ENCODE peak calls at places on chromosomes 6 and 20, in eight cellular contexts. O, A, F, E, U, C, S and V are unnamed samples.
A peak's percentile ranks its signal among the peaks of the same experiment; 100 is the strongest.

GRCh38 chr20:19317240-19318069 is 105.0 kb downstream of the SLC24A3 start:
- DNase-seq in O (no peak), A (no peak), F (peak; percentile 74), E (no peak), U (no peak), C (no peak), S (peak; percentile 7), V (peak; percentile 25)

GRCh38 chr6:18388252-18388651 is 1.1 kb downstream of the RNF144B start:
- DNase-seq in O (no peak), A (no peak), F (no peak), E (no peak), U (no peak), C (no peak), S (no peak), V (no peak)

GRCh38 chr6:15622045-15622750 is 40.6 kb downstream of the DTNBP1 start:
- DNase-seq in O (no peak), A (no peak), F (no peak), E (no peak), U (no peak), C (no peak), S (no peak), V (no peak)

GRCh38 chr6:163282672-163283071 is 131.8 kb upstream of the QKI start:
- DNase-seq in O (no peak), A (no peak), F (no peak), E (no peak), U (no peak), C (no peak), S (no peak), V (no peak)

GRCh38 chr6:7106752-7107577 is 796 bp upstream of the RREB1 start:
- DNase-seq in O (peak; percentile 32), A (peak; percentile 48), F (peak; percentile 92), E (peak; percentile 63), U (no peak), C (peak; percentile 20), S (peak; percentile 72), V (peak; percentile 75)

GRCh38 chr20:44411020-44411756 is 55.7 kb downstream of the HNF4A start:
- DNase-seq in O (no peak), A (no peak), F (no peak), E (no peak), U (peak; percentile 59), C (no peak), S (no peak), V (no peak)

GRCh38 chr6:101086473-101086872 is 205.3 kb upstream of the ASCC3 start:
- DNase-seq in O (no peak), A (no peak), F (no peak), E (no peak), U (no peak), C (no peak), S (no peak), V (no peak)

GRCh38 chr6:13708679-13709261 is 2.9 kb downstream of the RANBP9 start:
- DNase-seq in O (no peak), A (no peak), F (no peak), E (no peak), U (no peak), C (no peak), S (peak; percentile 24), V (no peak)

GRCh38 chr6:87848616-87849015 is 146.6 kb upstream of the AKIRIN2 start:
- DNase-seq in O (no peak), A (no peak), F (no peak), E (peak; percentile 50), U (peak; percentile 36), C (peak; percentile 68), S (no peak), V (no peak)

GRCh38 chr6:95078457-95078856 is 498.9 kb upstream of the MANEA start:
- DNase-seq in O (no peak), A (no peak), F (no peak), E (no peak), U (no peak), C (no peak), S (no peak), V (no peak)

GRCh38 chr6:136609878-136610706 is 59.9 kb upstream of the MAP7 start:
- DNase-seq in O (peak; percentile 81), A (no peak), F (no peak), E (peak; percentile 82), U (peak; percentile 64), C (peak; percentile 65), S (no peak), V (no peak)

GRCh38 chr6:14004258-14004657 is 79.5 kb downstream of the RNF182 start:
- DNase-seq in O (no peak), A (no peak), F (no peak), E (no peak), U (no peak), C (no peak), S (no peak), V (no peak)

GRCh38 chr20:37901667-37902503 is 1.0 kb upstream of the VSTM2L start:
- DNase-seq in O (peak; percentile 26), A (peak; percentile 72), F (no peak), E (peak; percentile 35), U (peak; percentile 53), C (peak; percentile 62), S (peak; percentile 89), V (peak; percentile 89)
- TF ChIP-seq CTCF in O (no peak), A (no peak), F (no peak), E (peak; percentile 24), U (peak; percentile 6), C (peak; percentile 46), S (peak; percentile 73), V (peak; percentile 71)

DNA sequence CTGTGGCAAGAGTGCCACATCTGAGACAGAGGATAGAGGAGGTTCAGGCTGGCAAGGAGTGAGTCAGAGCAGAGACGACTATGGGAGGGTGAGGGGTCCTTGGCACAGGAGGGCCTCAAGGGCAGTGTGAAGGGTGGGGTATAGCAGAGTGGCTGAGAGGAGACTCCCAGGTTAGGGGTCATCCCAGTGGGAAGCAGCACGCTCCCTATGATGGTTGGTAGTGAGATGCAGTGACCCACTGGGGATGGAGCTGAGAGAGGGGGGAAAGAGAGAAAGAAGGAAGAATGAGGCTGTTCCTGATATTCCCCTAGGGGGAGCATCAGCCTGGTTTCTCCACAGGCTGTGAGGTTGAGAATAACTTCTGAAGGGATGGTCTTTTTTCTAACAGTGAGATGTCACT is 97.4 kb downstream of the INSM1 start:
- DNase-seq in O (no peak), A (no peak), F (no peak), E (no peak), U (no peak), C (no peak), S (no peak), V (no peak)
- TF ChIP-seq CTCF in O (no peak), A (peak; percentile 31), F (no peak), E (no peak), U (no peak), C (no peak), S (peak; percentile 5), V (no peak)

GRCh38 chr6:24272148-24272547 is 85.7 kb downstream of the DCDC2 start:
- DNase-seq in O (no peak), A (no peak), F (no peak), E (no peak), U (no peak), C (no peak), S (no peak), V (no peak)

GRCh38 chr6:24274441-24275083 is 83.3 kb downstream of the DCDC2 start:
- DNase-seq in O (no peak), A (no peak), F (no peak), E (no peak), U (no peak), C (no peak), S (no peak), V (no peak)

GRCh38 chr6:24270011-24270410 is 87.8 kb downstream of the DCDC2 start:
- DNase-seq in O (no peak), A (no peak), F (no peak), E (no peak), U (no peak), C (peak; percentile 40), S (no peak), V (no peak)

DNA sequence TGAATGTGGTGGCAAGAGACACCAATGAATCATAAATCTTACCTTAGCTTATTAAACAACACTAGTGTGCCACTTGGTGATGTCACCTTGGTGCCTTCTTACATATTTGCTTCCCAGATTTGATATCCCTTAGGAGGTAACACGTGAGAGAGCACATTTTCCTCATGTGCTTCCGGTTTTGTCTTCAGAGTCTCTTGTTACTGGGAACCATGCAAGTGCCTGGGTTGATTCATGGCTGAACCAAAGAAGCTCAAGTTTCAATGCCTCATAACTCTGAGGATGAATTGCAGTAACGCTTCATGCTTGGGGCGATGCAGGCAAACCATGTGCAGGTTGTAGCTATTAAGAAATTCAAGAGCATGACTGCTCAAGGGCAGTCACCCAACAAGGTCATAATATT is 84.4 kb downstream of the DCDC2 start:
- DNase-seq in O (no peak), A (peak; percentile 27), F (no peak), E (no peak), U (no peak), C (no peak), S (no peak), V (no peak)
- TF ChIP-seq CTCF in O (no peak), A (no peak), F (no peak), E (no peak), U (no peak), C (no peak), S (no peak), V (no peak)

GRCh38 chr6:89081423-89082322 is 1.1 kb downstream of the PNRC1 start:
- DNase-seq in O (peak; percentile 99), A (peak; percentile 92), F (peak; percentile 100), E (peak; percentile 99), U (peak; percentile 100), C (peak; percentile 98), S (peak; percentile 99), V (peak; percentile 95)

GRCh38 chr6:89081129-89081422 is 525 bp downstream of the PNRC1 start:
- DNase-seq in O (no peak), A (no peak), F (no peak), E (no peak), U (no peak), C (no peak), S (no peak), V (no peak)

GRCh38 chr6:89082439-89082838 is 1.9 kb downstream of the PNRC1 start:
- DNase-seq in O (no peak), A (no peak), F (no peak), E (peak; percentile 33), U (no peak), C (no peak), S (peak; percentile 37), V (peak; percentile 27)

GRCh38 chr6:89079611-89080213 is 839 bp upstream of the PNRC1 start:
- DNase-seq in O (peak; percentile 61), A (peak; percentile 20), F (peak; percentile 88), E (peak; percentile 58), U (peak; percentile 69), C (no peak), S (peak; percentile 74), V (peak; percentile 53)

DNA sequence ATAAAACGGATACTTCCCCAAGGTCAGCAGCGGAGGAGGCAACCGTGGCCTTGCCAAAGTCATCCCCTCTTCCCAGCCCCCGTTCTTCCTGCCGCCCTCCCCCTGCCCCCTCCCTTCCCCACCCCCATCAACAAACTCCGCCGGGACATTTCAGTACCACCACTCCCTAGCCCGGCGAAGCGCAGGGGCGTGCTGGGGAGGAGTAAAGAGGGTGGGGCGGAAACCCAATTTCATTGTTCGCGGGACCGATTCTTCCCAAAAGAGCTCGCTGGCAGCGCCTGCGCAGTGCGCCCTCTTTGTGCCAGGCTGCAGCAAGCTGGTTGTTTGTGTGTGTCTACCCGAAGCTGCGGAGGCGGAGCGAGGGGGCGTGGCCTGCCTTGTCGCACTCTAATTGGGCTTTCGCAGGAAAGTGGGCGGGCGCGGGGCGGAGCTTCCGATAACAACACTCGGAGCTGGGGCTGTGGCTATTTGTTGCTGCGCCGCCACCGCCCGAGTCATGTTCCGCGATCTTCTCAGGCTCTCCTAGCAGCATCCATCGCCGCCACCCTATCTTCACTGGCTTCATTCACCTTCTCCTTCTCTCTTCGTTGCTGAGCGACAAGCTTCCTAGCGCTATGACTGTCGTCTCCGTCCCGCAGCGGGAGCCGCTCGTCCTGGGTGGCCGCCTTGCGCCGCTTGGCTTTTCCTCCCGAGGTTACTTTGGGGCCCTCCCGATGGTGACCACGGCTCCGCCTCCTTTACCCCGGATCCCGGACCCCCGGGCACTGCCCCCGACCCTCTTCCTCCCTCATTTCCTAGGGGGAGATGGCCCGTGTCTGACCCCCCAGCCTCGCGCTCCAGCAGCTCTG is at the start of gene PNRC1:
- DNase-seq in O (peak; percentile 100), A (peak; percentile 100), F (peak; percentile 100), E (peak; percentile 100), U (peak; percentile 100), C (peak; percentile 99), S (peak; percentile 100), V (peak; percentile 97)
- TF ChIP-seq CTCF in O (no peak), A (no peak), F (no peak), E (no peak), U (no peak), C (no peak), S (no peak), V (no peak)